ENCODE peak calls at places on chromosomes 11 and 22, in ten cellular contexts. O, L, U, Z, Y, Q, T, K, D and V are unnamed samples.

GRCh38 chr11:2299773-2300172 is 1.9 kb downstream of the C11orf21 start:
- DNase-seq in O (no peak), L (peak), U (no peak), Z (no peak), Y (no peak), Q (no peak), T (no peak), K (no peak), D (no peak), V (no peak)

GRCh38 chr22:42299586-42300285 is 29.3 kb upstream of the TCF20 start:
- DNase-seq in O (peak), L (peak), U (no peak), Z (no peak), Y (no peak), Q (no peak), T (no peak), K (no peak), D (no peak), V (no peak)

GRCh38 chr11:70076461-70076931 is 1.6 kb upstream of the ANO1 start:
- DNase-seq in O (no peak), L (no peak), U (no peak), Z (no peak), Y (peak), Q (no peak), T (no peak), K (no peak), D (no peak), V (no peak)

GRCh38 chr11:105670811-105671210 is 60.9 kb downstream of the GRIA4 start:
- DNase-seq in O (no peak), L (no peak), U (no peak), Z (no peak), Y (no peak), Q (peak), T (no peak), K (no peak), D (no peak), V (no peak)

GRCh38 chr11:58058276-58059010 is 27.7 kb downstream of the OR6Q1 start:
- DNase-seq in O (no peak), L (peak), U (peak), Z (no peak), Y (no peak), Q (peak), T (no peak), K (no peak), D (no peak), V (no peak)

GRCh38 chr22:23402275-23403151 is 177.6 kb downstream of the IGLL1 start:
- DNase-seq in O (peak), L (peak), U (peak), Z (peak), Y (peak), Q (peak), T (peak), K (no peak), D (peak), V (no peak)

GRCh38 chr11:64156235-64157011 is 9.5 kb downstream of the MACROD1 start:
- DNase-seq in O (no peak), L (no peak), U (no peak), Z (no peak), Y (no peak), Q (no peak), T (peak), K (peak), D (no peak), V (no peak)

GRCh38 chr11:18749681-18750319 is 23.8 kb upstream of the IGSF22 start:
- DNase-seq in O (no peak), L (no peak), U (no peak), Z (peak), Y (no peak), Q (peak), T (no peak), K (peak), D (no peak), V (no peak)

GRCh38 chr11:48003926-48004325 is 23.6 kb downstream of the PTPRJ start:
- DNase-seq in O (no peak), L (no peak), U (no peak), Z (no peak), Y (no peak), Q (no peak), T (no peak), K (no peak), D (no peak), V (no peak)

GRCh38 chr11:67275606-67276409 is 9.5 kb downstream of the GRK2 start:
- DNase-seq in O (peak), L (no peak), U (no peak), Z (no peak), Y (peak), Q (no peak), T (peak), K (no peak), D (no peak), V (no peak)

GRCh38 chr11:124415356-124415923 is 9.2 kb downstream of the OR8B4 start:
- DNase-seq in O (peak), L (no peak), U (no peak), Z (no peak), Y (no peak), Q (peak), T (no peak), K (no peak), D (peak), V (no peak)

GRCh38 chr11:120674537-120674936 is 163.0 kb downstream of the GRIK4 start:
- DNase-seq in O (no peak), L (no peak), U (no peak), Z (no peak), Y (no peak), Q (no peak), T (no peak), K (no peak), D (no peak), V (no peak)

GRCh38 chr11:69949327-69949726 is 128.8 kb upstream of the ANO1 start:
- DNase-seq in O (no peak), L (peak), U (no peak), Z (no peak), Y (no peak), Q (peak), T (peak), K (no peak), D (no peak), V (peak)

GRCh38 chr22:45242778-45243191 is 2.1 kb upstream of the KIAA0930 start:
- DNase-seq in O (no peak), L (peak), U (peak), Z (peak), Y (no peak), Q (no peak), T (no peak), K (no peak), D (no peak), V (no peak)

GRCh38 chr11:34213366-34213765 is 107.9 kb downstream of the NAT10 start:
- DNase-seq in O (no peak), L (no peak), U (no peak), Z (no peak), Y (no peak), Q (no peak), T (no peak), K (no peak), D (no peak), V (no peak)

GRCh38 chr22:44309137-44309536 is 3.6 kb downstream of the SHISAL1 start:
- DNase-seq in O (peak), L (no peak), U (no peak), Z (no peak), Y (no peak), Q (peak), T (peak), K (no peak), D (no peak), V (no peak)

GRCh38 chr11:125941606-125942275 is 4.1 kb upstream of the VSIG10L2 start:
- DNase-seq in O (peak), L (peak), U (peak), Z (no peak), Y (peak), Q (no peak), T (peak), K (no peak), D (peak), V (no peak)

GRCh38 chr11:11845551-11845950 is 3.8 kb downstream of the USP47 start:
- DNase-seq in O (no peak), L (no peak), U (no peak), Z (no peak), Y (no peak), Q (peak), T (no peak), K (no peak), D (no peak), V (no peak)

GRCh38 chr11:1013628-1013935 is 22.9 kb downstream of the MUC6 start:
- DNase-seq in O (no peak), L (no peak), U (no peak), Z (no peak), Y (no peak), Q (no peak), T (no peak), K (no peak), D (no peak), V (no peak)

GRCh38 chr11:125210112-125210511 is 45.6 kb downstream of the PKNOX2 start:
- DNase-seq in O (no peak), L (no peak), U (no peak), Z (no peak), Y (no peak), Q (no peak), T (no peak), K (no peak), D (no peak), V (no peak)

GRCh38 chr11:78244546-78245315 is 56.0 kb downstream of the USP35 start:
- DNase-seq in O (no peak), L (no peak), U (no peak), Z (no peak), Y (no peak), Q (no peak), T (no peak), K (no peak), D (no peak), V (no peak)

GRCh38 chr11:47185305-47186075 is 744 bp downstream of the PACSIN3 start:
- DNase-seq in O (no peak), L (peak), U (peak), Z (peak), Y (peak), Q (peak), T (peak), K (no peak), D (peak), V (no peak)

GRCh38 chr22:45120931-45121330 is 42.8 kb upstream of the NUP50 start:
- DNase-seq in O (no peak), L (no peak), U (no peak), Z (no peak), Y (no peak), Q (no peak), T (no peak), K (no peak), D (no peak), V (no peak)

GRCh38 chr22:50568626-50569025 is 5.9 kb upstream of the SYCE3 start:
- DNase-seq in O (no peak), L (peak), U (no peak), Z (no peak), Y (peak), Q (no peak), T (no peak), K (no peak), D (no peak), V (no peak)

GRCh38 chr11:96198466-96198808 is 144.6 kb downstream of the MAML2 start:
- DNase-seq in O (no peak), L (no peak), U (no peak), Z (no peak), Y (no peak), Q (no peak), T (no peak), K (no peak), D (no peak), V (no peak)
- H3K27ac ChIP-seq in O (no peak), L (no peak), U (peak), Z (no peak), Y (no peak), Q (no peak), T (no peak), K (no peak), D (no peak), V (no peak)

DNA sequence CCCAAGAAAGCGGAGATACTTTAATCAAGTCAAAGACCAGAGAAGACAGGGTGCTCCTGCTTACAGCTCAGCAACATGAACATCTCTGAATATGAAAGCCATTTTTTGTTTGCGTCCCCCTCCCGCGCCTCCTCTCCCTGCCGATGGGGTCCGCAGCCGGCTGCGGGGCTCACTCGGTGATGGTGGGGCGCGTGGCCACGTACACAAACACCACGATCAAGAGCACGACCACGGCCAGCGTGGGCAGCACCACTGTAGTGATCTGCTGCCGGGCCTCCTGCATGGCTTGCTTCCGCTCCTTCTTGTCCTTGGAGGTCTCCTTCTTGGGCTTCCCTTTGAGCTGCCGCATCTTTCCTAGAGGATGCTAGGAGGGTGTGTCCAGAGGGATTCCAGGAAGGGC is 64.3 kb downstream of the SMCO4 start:
- DNase-seq in O (no peak), L (no peak), U (no peak), Z (no peak), Y (no peak), Q (no peak), T (no peak), K (no peak), D (no peak), V (no peak)
- H3K27ac ChIP-seq in O (no peak), L (no peak), U (no peak), Z (no peak), Y (no peak), Q (no peak), T (no peak), K (no peak), D (peak), V (no peak)

GRCh38 chr11:123247813-123248379 is 52.8 kb upstream of the CLMP start:
- DNase-seq in O (no peak), L (no peak), U (no peak), Z (no peak), Y (no peak), Q (no peak), T (no peak), K (no peak), D (no peak), V (no peak)
- H3K27ac ChIP-seq in O (no peak), L (no peak), U (no peak), Z (no peak), Y (no peak), Q (no peak), T (no peak), K (no peak), D (no peak), V (no peak)

DNA sequence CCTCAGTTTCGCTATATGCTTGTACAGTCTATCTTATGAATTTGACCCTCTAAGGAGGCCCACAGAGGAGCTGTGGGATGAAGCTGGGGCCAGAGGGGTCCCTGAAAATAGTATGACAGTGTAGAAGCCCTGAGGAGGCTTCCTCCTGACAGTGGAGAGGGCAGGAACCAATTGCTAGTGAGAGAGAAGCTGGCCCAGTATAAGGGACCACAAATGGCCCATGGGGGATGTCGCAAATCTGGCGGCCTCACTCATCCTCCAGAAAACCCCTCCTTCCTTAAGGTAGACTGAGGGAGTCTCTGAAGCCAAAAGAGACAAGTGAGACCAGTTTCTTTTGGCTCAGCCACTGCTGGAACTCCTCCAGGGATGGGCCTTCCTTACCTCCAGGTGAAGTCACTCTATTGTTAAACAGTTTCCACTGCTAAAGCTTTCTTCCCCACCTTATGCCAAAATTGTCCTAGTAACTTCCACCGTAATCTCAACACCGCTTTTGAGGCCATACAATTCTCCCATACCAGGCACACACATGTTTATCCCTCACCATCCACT is 17.8 kb upstream of the CASTOR1 start:
- DNase-seq in O (peak), L (no peak), U (no peak), Z (no peak), Y (no peak), Q (no peak), T (no peak), K (no peak), D (no peak), V (no peak)
- H3K27ac ChIP-seq in O (peak), L (peak), U (peak), Z (peak), Y (peak), Q (no peak), T (no peak), K (peak), D (no peak), V (peak)

GRCh38 chr11:96167233-96167632 is 175.8 kb downstream of the MAML2 start:
- DNase-seq in O (no peak), L (no peak), U (no peak), Z (no peak), Y (no peak), Q (no peak), T (no peak), K (no peak), D (no peak), V (no peak)
- H3K27ac ChIP-seq in O (no peak), L (no peak), U (no peak), Z (no peak), Y (no peak), Q (no peak), T (no peak), K (no peak), D (no peak), V (peak)

DNA sequence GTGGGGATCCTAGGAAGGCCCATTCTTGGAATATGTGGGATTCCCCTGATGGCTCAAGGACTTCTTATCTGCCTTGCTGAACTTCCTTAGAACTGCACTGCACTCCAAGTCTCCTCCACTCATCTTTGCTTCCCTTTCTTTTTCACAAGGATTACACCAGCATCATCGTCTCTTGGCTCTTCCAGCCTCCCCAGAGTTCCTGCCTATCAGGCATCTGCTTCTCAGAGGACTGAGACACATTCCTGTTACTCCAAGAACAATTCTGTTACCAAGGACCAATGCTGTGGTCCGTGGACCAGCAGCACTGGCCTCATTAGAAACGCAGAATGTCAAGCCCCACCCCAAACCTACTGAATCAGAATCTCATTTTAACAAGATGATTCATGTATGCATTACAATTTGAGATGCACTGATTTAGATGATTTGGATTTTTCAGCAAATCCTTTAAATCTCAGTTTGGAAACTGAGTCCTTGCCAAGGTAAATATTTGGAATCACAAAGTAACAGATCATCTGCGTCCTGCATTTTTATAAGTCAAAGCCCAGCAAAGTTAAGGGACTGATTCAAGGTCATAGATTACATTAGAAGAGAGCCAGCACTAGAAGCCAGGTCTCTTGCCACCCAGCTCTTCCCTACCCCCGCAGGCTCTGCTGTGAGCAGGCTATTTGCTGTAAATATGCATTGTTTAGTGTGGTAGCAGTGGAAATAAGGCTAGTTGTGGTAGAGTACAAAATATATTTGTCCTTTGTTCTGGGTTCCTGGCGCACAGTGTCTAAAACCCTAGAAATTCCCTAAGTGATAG is 110.9 kb downstream of the SWAP70 start:
- DNase-seq in O (no peak), L (no peak), U (no peak), Z (no peak), Y (no peak), Q (peak), T (no peak), K (no peak), D (no peak), V (no peak)
- H3K27ac ChIP-seq in O (no peak), L (no peak), U (no peak), Z (no peak), Y (no peak), Q (peak), T (peak), K (no peak), D (no peak), V (peak)